ENCODE peak calls at places on chromosomes 3 and 15, in four cellular contexts. D is uterus, Q is fibroblast of lung, G is tibial artery. V is an unnamed sample. For H3K4me1 and H3K36me3, the result is how much of the 10 kb centered on the place peaks cover.

GRCh38 chr3:157122116-157122515 is 37.8 kb downstream of the CCNL1 start:
- DNase-seq in Q (peak), G (no peak), D (peak), V (no peak)

GRCh38 chr3:75272708-75273107 is 391.4 kb upstream of the FRG2C start:
- DNase-seq in D (no peak), Q (peak), G (no peak), V (no peak)

GRCh38 chr15:73900129-73900712 is 26.0 kb upstream of the LOXL1 start:
- DNase-seq in D (no peak), Q (peak), G (no peak), V (no peak)

GRCh38 chr15:90955911-90956310 is 1.2 kb downstream of the RCCD1 start:
- DNase-seq in D (no peak), Q (no peak), G (no peak), V (no peak)

GRCh38 chr3:132983143-132983770 is 54.9 kb upstream of the TMEM108 start:
- DNase-seq in Q (no peak), G (no peak), D (no peak), V (no peak)

GRCh38 chr15:69046781-69047180 is 32.3 kb downstream of the NOX5 start:
- DNase-seq in Q (no peak), G (no peak), D (no peak), V (no peak)

GRCh38 chr15:57519806-57520205 is 71.9 kb upstream of the MYZAP start:
- DNase-seq in Q (no peak), G (no peak), D (no peak), V (no peak)

GRCh38 chr3:126679831-126680677 is 24.0 kb upstream of the CHCHD6 start:
- DNase-seq in Q (no peak), G (no peak), D (no peak), V (no peak)

GRCh38 chr3:84165278-84165677 is 793.5 kb upstream of the CADM2 start:
- DNase-seq in G (no peak), Q (no peak), D (no peak), V (no peak)

GRCh38 chr15:76217029-76217866 is 94.0 kb downstream of the ETFA start:
- DNase-seq in G (no peak), Q (peak), D (no peak), V (no peak)

GRCh38 chr3:111721702-111722205 is 126.6 kb upstream of the ZBED2 start:
- DNase-seq in G (no peak), D (no peak), Q (no peak), V (no peak)

GRCh38 chr15:94230436-94230885 is 900 bp upstream of the MCTP2 start:
- DNase-seq in D (no peak), Q (no peak), G (no peak), V (no peak)

DNA sequence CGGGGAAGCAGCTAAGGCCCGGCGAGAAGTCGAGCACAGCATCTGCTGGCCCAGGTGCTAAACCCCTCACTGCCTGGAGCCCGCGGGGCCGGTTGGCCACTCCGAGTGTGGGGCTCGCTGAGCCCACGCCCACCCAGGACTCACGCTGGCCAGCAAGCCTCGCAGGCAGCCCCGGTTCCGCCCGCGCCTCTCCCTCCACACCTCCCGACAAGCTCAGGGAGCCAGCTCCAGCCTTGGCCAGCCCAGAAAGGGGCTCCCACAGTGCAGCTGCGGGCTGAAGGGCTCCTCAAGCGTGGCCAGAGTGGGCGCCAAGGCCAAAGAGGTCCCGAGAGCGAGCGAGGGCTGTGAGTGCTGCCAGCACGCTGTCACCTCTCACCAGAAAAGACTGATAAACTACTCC is 8.9 kb upstream of the GABRB3 start:
- DNase-seq in Q (no peak), G (no peak), D (no peak), V (no peak)
- H3K4me1 ChIP-seq in Q (under half), G (under half), D (under half), V (under half)

GRCh38 chr15:45522179-45522930 is at the start of gene SLC30A4:
- DNase-seq in Q (peak), D (peak), G (peak), V (peak)
- TF ChIP-seq CTCF in Q (peak), D (peak), G (peak), V (peak)

GRCh38 chr3:62095756-62096155 is 277.6 kb downstream of the FEZF2 start:
- DNase-seq in G (no peak), Q (no peak), D (no peak), V (no peak)
- H3K36me3 ChIP-seq in G (under half), Q (under half), D (under half), V (under half)

GRCh38 chr3:36482259-36482658 is 102.0 kb downstream of the STAC start:
- DNase-seq in D (no peak), G (no peak), Q (no peak), V (no peak)
- H3K4me1 ChIP-seq in D (under half), G (under half), Q (under half), V (under half)

GRCh38 chr15:70432924-70433500 is 330.3 kb downstream of the UACA start:
- DNase-seq in Q (no peak), G (no peak), D (no peak), V (no peak)

GRCh38 chr15:70435369-70435768 is 328.0 kb downstream of the UACA start:
- DNase-seq in G (no peak), Q (no peak), D (no peak), V (no peak)

GRCh38 chr15:70435872-70436271 is 327.5 kb downstream of the UACA start:
- DNase-seq in D (no peak), Q (no peak), G (no peak), V (no peak)

GRCh38 chr15:70431854-70432253 is 331.5 kb downstream of the UACA start:
- DNase-seq in G (no peak), D (no peak), Q (no peak), V (no peak)

DNA sequence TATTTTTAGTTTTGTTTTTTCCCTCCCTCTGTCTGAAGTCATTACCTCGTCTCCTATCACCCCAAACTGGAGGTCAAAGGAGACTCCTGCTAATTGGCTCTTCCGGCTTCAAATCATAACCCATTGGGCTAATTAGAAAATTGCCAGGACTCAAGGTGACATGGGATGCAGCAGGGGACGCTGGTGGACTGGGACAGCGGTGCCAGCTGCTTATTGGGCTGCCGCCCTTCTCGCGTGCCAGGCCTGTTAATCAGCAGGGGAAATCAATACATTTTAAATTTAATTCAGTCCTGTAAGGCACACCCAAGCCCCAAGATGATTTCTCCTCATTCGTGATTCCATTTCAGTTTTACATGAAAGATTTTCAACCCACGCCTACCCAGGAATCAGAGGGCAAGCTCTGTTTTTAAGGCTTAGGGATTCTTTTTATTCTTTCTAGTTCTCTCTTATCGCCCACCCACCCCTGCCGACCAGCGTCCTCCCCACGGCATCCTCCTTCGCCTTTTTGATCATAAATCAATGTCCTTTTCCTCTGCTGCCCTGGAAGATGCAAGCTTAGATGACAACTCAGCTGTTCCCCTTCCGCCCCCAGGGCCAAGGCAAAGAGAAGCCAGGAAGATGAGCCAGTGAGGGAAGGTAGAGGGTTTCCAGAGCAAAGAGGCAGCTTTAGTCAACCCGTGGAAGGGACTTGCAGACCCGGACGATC is 329.6 kb downstream of the UACA start:
- DNase-seq in D (no peak), Q (no peak), G (no peak), V (no peak)
- TF ChIP-seq CTCF in D (no peak), Q (no peak), G (no peak), V (no peak)